ENCODE peak calls at places on chromosomes 4 and X, in six cellular contexts. S is CD4-positive, alpha-beta T cell; I is Calu3; W is activated B cell treated with CpG ODN at 0.5 μM for 24 hours; J is activated CD8-positive, alpha-beta memory T cell treated with anti-CD3 and anti-CD28 coated beads for 48 hours; T is stimulated activated CD8-positive, alpha-beta memory T cell treated with anti-CD3 and anti-CD28 coated beads, Interleukin-4, amount 100 ng/mL, for 4 hours. B is an unnamed sample.

GRCh38 chrX:142156567-142156966 is 48.5 kb downstream of the MAGEC2 start:
- DNase-seq in J (no peak), T (no peak), S (no peak), W (no peak), I (no peak), B (no peak)

GRCh38 chrX:2705461-2705860 is 14.4 kb downstream of the CD99 start:
- DNase-seq in W (no peak), J (no peak), S (no peak), I (no peak), T (no peak), B (no peak)

GRCh38 chrX:15336023-15336413 is 695 bp upstream of the PIGA start:
- DNase-seq in I (peak), J (no peak), T (no peak), S (peak), W (peak), B (no peak)

GRCh38 chr4:7359302-7360063 is 75.2 kb downstream of the PSAPL1 start:
- DNase-seq in I (peak), J (no peak), T (no peak), S (no peak), W (no peak), B (no peak)

GRCh38 chr4:8643986-8644385 is 51.4 kb downstream of the CPZ start:
- DNase-seq in S (no peak), I (no peak), T (no peak), J (no peak), W (no peak), B (no peak)

GRCh38 chrX:7191681-7192110 is 43.7 kb upstream of the PUDP start:
- DNase-seq in T (no peak), S (no peak), I (no peak), W (no peak), J (no peak), B (no peak)

GRCh38 chr4:122783301-122784215 is 43.1 kb upstream of the FGF2 start:
- DNase-seq in I (peak), W (no peak), T (no peak), J (no peak), S (no peak), B (no peak)

GRCh38 chrX:134542485-134542884 is 82.5 kb downstream of the HPRT1 start:
- DNase-seq in I (no peak), T (no peak), J (no peak), W (no peak), S (no peak), B (no peak)

GRCh38 chr4:124212835-124213640 is 499.5 kb downstream of the ANKRD50 start:
- DNase-seq in S (no peak), W (no peak), T (no peak), J (no peak), I (no peak), B (no peak)

GRCh38 chr4:17763352-17763890 is 18.0 kb downstream of the FAM184B start:
- DNase-seq in I (no peak), T (no peak), J (no peak), S (no peak), W (no peak), B (no peak)

GRCh38 chr4:18961879-18962278 is 940.3 kb upstream of the LCORL start:
- DNase-seq in T (no peak), S (no peak), W (no peak), J (no peak), I (no peak), B (no peak)

GRCh38 chrX:47621851-47622250 is 2.2 kb upstream of the SYN1 start:
- DNase-seq in I (no peak), W (no peak), S (no peak), T (no peak), J (no peak), B (no peak)

GRCh38 chrX:102651242-102651967 is at the start of gene GPRASP1:
- DNase-seq in I (no peak), S (peak), W (peak), J (no peak), T (peak), B (no peak)

GRCh38 chrX:48890934-48891401 is 6.6 kb downstream of the TIMM17B start:
- DNase-seq in I (no peak), T (no peak), J (no peak), S (no peak), W (no peak), B (no peak)

GRCh38 chrX:111555559-111555958 is 44.1 kb downstream of the SERTM2 start:
- DNase-seq in T (no peak), I (no peak), J (no peak), S (no peak), W (no peak), B (no peak)

GRCh38 chr4:152394786-152395185 is 141.1 kb downstream of the FBXW7 start:
- DNase-seq in T (no peak), J (no peak), I (no peak), S (no peak), W (no peak), B (no peak)

GRCh38 chr4:16869594-16870245 is 28.7 kb downstream of the LDB2 start:
- DNase-seq in S (no peak), W (no peak), I (no peak), T (no peak), J (no peak), B (no peak)

GRCh38 chr4:114180481-114180880 is 201.0 kb upstream of the ARSJ start:
- DNase-seq in I (peak), T (peak), W (no peak), J (peak), S (peak), B (no peak)

GRCh38 chrX:98071331-98071730 is 1187.6 kb downstream of the RPA4 start:
- DNase-seq in S (no peak), W (no peak), T (no peak), I (no peak), J (no peak), B (no peak)

GRCh38 chr4:153038493-153039311 is 102.6 kb downstream of the FHDC1 start:
- DNase-seq in J (no peak), W (no peak), T (no peak), I (no peak), S (no peak), B (no peak)

GRCh38 chr4:5798447-5798846 is 87.4 kb downstream of the EVC start:
- DNase-seq in I (no peak), T (no peak), J (no peak), W (no peak), S (no peak), B (no peak)

GRCh38 chr4:83664071-83664470 is 128.2 kb downstream of the GPAT3 start:
- DNase-seq in J (no peak), T (no peak), W (no peak), S (no peak), I (no peak), B (no peak)

GRCh38 chrX:98412058-98412457 is 1528.3 kb downstream of the RPA4 start:
- DNase-seq in J (no peak), S (no peak), I (no peak), W (no peak), T (no peak), B (no peak)

GRCh38 chrX:154365997-154366665 is 8.3 kb downstream of the FLNA start:
- DNase-seq in S (no peak), I (no peak), T (no peak), W (no peak), J (no peak), B (no peak)

GRCh38 chr4:164428561-164428960 is 325.4 kb upstream of the SMIM31 start:
- DNase-seq in I (no peak), T (no peak), W (no peak), J (no peak), S (no peak), B (no peak)

GRCh38 chr4:125539691-125540090 is 224.9 kb downstream of the FAT4 start:
- DNase-seq in W (no peak), T (no peak), I (no peak), J (no peak), S (no peak), B (no peak)

GRCh38 chr4:78020677-78021076 is 36.4 kb upstream of the FRAS1 start:
- DNase-seq in T (no peak), I (no peak), S (no peak), J (no peak), W (no peak), B (no peak)

GRCh38 chr4:82984459-82984858 is 26.2 kb downstream of the LIN54 start:
- DNase-seq in S (no peak), T (no peak), W (no peak), I (no peak), J (no peak), B (no peak)

GRCh38 chr4:7777871-7778523 is 161.7 kb downstream of the AFAP1 start:
- DNase-seq in I (no peak), W (no peak), J (no peak), T (no peak), S (no peak), B (no peak)

GRCh38 chr4:153645183-153645582 is 38.9 kb upstream of the TLR2 start:
- DNase-seq in T (no peak), S (no peak), J (no peak), I (no peak), W (no peak), B (no peak)

GRCh38 chr4:110197421-110198398 is 705 bp downstream of the ELOVL6 start:
- DNase-seq in I (peak), S (peak), J (peak), T (peak), W (peak), B (no peak)

B was measured in D721Med.